ENCODE peak calls at places on chromosomes 1 and 21, in five cellular contexts. R is mucosa of descending colon, U is fibroblast of villous mesenchyme, S is tibial artery, J is lung. F is an unnamed sample.

GRCh38 chr1:243723458-243724043 is 126.5 kb downstream of the AKT3 start:
- DNase-seq in R (no peak), U (no peak), S (no peak), J (no peak), F (no peak)

GRCh38 chr1:84298336-84298687 is 3.2 kb upstream of the SAMD13 start:
- DNase-seq in R (peak; percentile 84), U (peak; percentile 32), S (peak; percentile 27), J (peak; percentile 33), F (peak; percentile 57)

GRCh38 chr1:36320767-36321118 is 2.7 kb downstream of the EVA1B start:
- DNase-seq in R (no peak), U (no peak), S (no peak), J (no peak), F (no peak)

GRCh38 chr1:246404078-246404477 is 103.0 kb downstream of the SMYD3 start:
- DNase-seq in R (no peak), U (peak; percentile 54), S (no peak), J (no peak), F (no peak)

GRCh38 chr21:35208810-35209517 is 159.9 kb upstream of the RUNX1 start:
- DNase-seq in R (no peak), U (peak; percentile 53), S (no peak), J (no peak), F (no peak)

GRCh38 chr1:202765726-202766125 is 42.5 kb downstream of the KDM5B start:
- DNase-seq in R (no peak), U (no peak), S (no peak), J (no peak), F (no peak)

GRCh38 chr21:19475525-19475924 is 1071.9 kb upstream of the TMPRSS15 start:
- DNase-seq in R (no peak), U (no peak), S (no peak), J (no peak), F (no peak)

GRCh38 chr1:1371741-1372711 is 3.0 kb downstream of the AURKAIP1 start:
- DNase-seq in R (peak; percentile 83), U (peak; percentile 61), S (peak; percentile 47), J (peak; percentile 74), F (no peak)

GRCh38 chr21:18228060-18228739 is 16.4 kb upstream of the CHODL start:
- DNase-seq in R (no peak), U (no peak), S (no peak), J (no peak), F (no peak)

GRCh38 chr1:25774921-25775774 is 24.8 kb upstream of the SELENON start:
- DNase-seq in R (peak; percentile 38), U (no peak), S (no peak), J (no peak), F (no peak)

GRCh38 chr1:180003026-180003695 is 48.6 kb downstream of the CEP350 start:
- DNase-seq in R (no peak), U (no peak), S (no peak), J (no peak), F (no peak)

GRCh38 chr1:119080586-119080985 is 59.9 kb downstream of the WARS2 start:
- DNase-seq in R (no peak), U (peak; percentile 89), S (peak; percentile 46), J (no peak), F (no peak)

GRCh38 chr1:55800503-55800902 is 585.3 kb upstream of the USP24 start:
- DNase-seq in R (no peak), U (no peak), S (no peak), J (no peak), F (no peak)

GRCh38 chr1:176515310-176515709 is 52.3 kb downstream of the PAPPA2 start:
- DNase-seq in R (no peak), U (peak; percentile 42), S (no peak), J (no peak), F (no peak)

GRCh38 chr1:20578721-20579380 is 10.0 kb upstream of the CDA start:
- DNase-seq in R (no peak), U (no peak), S (no peak), J (no peak), F (no peak)

GRCh38 chr1:98557808-98558390 is 103.6 kb upstream of the SNX7 start:
- DNase-seq in R (no peak), U (no peak), S (no peak), J (no peak), F (no peak)

GRCh38 chr1:161038523-161039153 is at the start of gene TSTD1:
- DNase-seq in R (peak; percentile 91), U (no peak), S (no peak), J (peak; percentile 85), F (no peak)
- TF ChIP-seq CTCF in R (no peak), U (no peak), S (no peak), J (no peak), F (no peak)

DNA sequence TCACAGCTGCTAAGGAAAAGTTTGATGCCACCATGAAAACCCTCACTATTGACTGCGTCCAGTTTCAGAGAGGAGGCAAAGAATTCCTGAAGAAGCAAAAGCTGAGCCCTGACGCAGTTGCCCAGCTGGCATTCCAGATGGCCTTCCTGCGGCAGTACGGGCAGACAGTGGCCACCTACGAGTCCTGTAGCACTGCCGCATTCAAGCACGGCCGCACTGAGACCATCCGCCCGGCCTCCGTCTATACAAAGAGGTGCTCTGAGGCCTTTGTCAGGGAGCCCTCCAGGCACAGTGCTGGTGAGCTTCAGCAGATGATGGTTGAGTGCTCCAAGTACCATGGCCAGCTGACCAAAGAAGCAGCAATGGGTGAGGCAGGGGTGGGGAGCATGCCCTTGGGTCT is 9.5 kb downstream of the CZIB start:
- DNase-seq in R (no peak), U (no peak), S (no peak), J (no peak), F (no peak)
- TF ChIP-seq CTCF in R (no peak), U (no peak), S (no peak), J (no peak), F (no peak)

GRCh38 chr1:61641578-61642336 is 83.2 kb downstream of the TM2D1 start:
- DNase-seq in R (peak; percentile 71), U (peak; percentile 63), S (peak; percentile 86), J (peak; percentile 48), F (peak; percentile 36)
- TF ChIP-seq CTCF in R (peak; percentile 60), U (peak; percentile 62), S (peak; percentile 86), J (peak; percentile 23), F (peak; percentile 58)

GRCh38 chr1:39499668-39500067 is 8.2 kb downstream of the BMP8A start:
- DNase-seq in R (no peak), U (no peak), S (no peak), J (no peak), F (no peak)

GRCh38 chr1:39505289-39505688 is 13.9 kb downstream of the BMP8A start:
- DNase-seq in R (no peak), U (no peak), S (no peak), J (no peak), F (no peak)

GRCh38 chr1:39501666-39502065 is 10.2 kb downstream of the BMP8A start:
- DNase-seq in R (no peak), U (no peak), S (no peak), J (no peak), F (no peak)

GRCh38 chr1:39497570-39497969 is 6.1 kb downstream of the BMP8A start:
- DNase-seq in R (no peak), U (no peak), S (no peak), J (no peak), F (no peak)

DNA sequence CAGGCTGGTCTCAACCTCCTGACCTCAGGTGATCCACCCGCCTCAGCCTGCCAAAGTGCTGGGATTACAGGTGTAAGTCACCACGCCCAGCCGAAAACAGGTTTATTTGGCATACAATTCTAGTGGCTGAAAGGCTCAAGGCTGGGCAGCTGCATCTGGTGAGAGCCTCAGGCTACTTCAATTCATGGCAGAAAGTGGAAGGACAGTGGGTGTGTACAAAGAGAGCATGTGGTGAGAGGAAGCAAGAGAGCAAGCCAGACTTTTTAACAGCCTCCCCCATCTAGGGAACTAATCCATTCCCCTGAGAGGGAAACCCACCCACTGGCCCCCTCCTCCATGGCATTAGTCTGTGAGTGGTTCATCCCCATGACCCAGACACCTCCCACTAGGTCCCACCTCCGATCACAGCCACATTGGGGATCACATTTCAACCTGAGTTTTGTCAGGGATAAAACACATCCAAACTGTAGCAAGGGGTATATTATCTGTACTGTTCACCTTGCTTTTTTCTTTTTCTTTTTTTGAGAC is 9.5 kb downstream of the BMP8A start:
- DNase-seq in R (no peak), U (no peak), S (no peak), J (no peak), F (no peak)
- TF ChIP-seq CTCF in R (no peak), U (no peak), S (no peak), J (no peak), F (no peak)

GRCh38 chr1:30721311-30722174 is 1.8 kb downstream of the MATN1 start:
- DNase-seq in R (no peak), U (no peak), S (no peak), J (no peak), F (no peak)
- TF ChIP-seq CTCF in R (no peak), U (no peak), S (no peak), J (no peak), F (no peak)

DNA sequence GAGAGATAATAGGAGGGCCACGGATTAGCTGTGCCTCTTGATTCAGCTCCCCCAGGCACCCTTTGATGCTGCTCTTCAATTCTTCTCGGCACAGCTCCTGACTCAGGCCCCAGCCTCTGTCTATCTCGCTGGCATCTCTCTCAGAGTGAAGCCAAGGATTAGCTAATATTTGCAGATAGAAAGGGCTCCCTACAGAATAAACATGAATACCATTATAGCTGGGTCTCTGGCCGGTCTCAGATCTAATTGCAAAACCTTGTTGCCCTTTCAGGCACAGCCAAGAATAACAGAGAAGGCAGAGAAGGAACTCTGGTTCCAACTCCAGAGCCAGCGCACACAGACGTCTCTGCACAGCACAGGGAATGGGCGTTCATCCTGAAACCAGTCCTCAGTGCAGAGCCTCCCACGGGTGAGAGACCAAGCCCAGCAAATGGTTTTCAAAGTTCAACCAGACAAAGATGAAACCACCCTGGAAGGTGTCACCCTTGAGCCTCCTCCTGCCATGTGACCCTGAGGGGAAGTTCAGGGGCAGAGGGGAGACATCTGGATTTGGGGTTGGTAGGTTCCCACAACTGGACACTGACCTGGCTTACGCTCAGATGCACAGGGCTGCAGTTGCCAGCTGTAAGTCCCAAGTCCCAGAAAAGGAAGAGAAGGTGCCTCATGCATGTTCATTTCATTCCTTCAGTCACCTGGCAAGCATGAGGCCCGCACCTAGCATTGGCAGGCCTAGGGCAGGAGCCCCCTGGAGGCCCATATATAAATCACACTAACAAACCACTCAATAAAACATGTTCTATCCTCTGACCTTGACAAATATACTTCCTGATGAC is 394.0 kb downstream of the NPHP4 start:
- DNase-seq in R (no peak), U (no peak), S (no peak), J (peak; percentile 28), F (no peak)
- TF ChIP-seq CTCF in R (no peak), U (no peak), S (no peak), J (no peak), F (no peak)

DNA sequence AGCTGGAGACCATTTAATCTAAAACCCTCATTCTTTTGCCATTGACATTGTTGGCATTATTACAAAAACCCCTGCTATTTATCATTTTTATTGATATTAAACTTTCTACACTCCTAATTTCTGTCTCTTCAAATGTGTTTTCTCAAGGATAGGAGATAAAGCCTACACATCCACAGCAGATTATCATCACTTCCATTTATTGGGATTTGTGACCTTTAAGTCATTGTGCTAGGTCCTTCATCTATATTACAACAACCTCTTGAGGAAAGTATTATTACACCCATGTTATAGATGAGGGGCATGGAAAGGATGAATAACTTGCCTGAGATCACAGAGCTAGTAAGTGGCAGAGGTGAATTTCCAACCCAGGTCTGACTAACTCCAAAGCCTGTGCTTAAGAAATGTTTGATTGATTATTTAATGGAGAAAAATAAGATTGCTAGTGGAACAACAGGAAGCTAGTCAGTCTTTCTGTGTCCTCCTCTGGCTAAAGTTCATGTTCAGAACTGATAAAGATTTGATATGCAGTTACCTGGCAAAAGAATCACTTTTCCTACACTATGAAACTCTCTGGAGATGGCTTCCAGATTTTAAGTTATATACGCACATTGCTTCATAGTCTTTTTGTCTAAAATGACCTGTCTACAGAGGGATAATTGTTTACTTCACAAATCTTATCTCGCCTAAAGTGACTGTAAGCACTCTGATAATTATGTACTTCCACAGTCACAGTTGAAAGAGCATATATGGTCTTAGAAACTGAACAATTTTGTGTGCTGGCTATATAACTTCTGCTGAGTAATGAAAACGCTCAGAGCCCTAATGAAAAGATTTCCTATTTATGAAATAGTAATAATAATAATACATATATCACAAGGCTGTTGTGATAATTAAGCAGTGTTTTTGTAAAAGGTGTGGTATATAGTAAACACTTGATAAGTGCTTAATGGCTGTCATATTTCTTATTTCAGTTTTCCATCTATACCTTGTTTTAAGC is 15.0 kb downstream of the FMO5 start:
- DNase-seq in R (no peak), U (no peak), S (no peak), J (no peak), F (no peak)
- TF ChIP-seq CTCF in R (no peak), U (no peak), S (no peak), J (no peak), F (no peak)

F was measured in D721Med.